ENCODE peak calls at places on chromosome 20, in nine cellular contexts. O is EL; M is iris pigment epithelial cell; H is stimulated activated CD4-positive, alpha-beta T cell treated with anti-CD3 and anti-CD28 coated beads, Interleukin-4, amount 100 ng/mL, for 4 hours; Z is CD4-positive, CD25-positive, alpha-beta regulatory T cell; W is HEK293T; V is CD4-positive, alpha-beta memory T cell; A is neural progenitor cell; Y is NCI-H748 treated with DMSO at 0.1 percent for 48 hours. C is an unnamed sample.

GRCh38 chr20:2631228-2631627 is 21.2 kb upstream of the NOP56 start:
- DNase-seq in Z (no peak), A (no peak), M (peak), Y (no peak), O (no peak), V (no peak), W (no peak), H (no peak), C (no peak)

GRCh38 chr20:63009044-63009961 is 2.5 kb upstream of the BHLHE23 start:
- DNase-seq in Y (peak), O (peak), H (peak), V (peak), M (peak), A (peak), Z (peak), W (peak), C (peak)

GRCh38 chr20:47057661-47058060 is 163.0 kb downstream of the EYA2 start:
- DNase-seq in Z (no peak), H (no peak), W (no peak), V (no peak), M (no peak), A (no peak), O (no peak), Y (no peak), C (no peak)

GRCh38 chr20:1527923-1528322 is 29.6 kb downstream of the SIRPD start:
- DNase-seq in V (no peak), A (no peak), W (no peak), Z (no peak), Y (no peak), H (no peak), O (no peak), M (no peak), C (no peak)

GRCh38 chr20:38109657-38110524 is 55.2 kb downstream of the TGM2 start:
- DNase-seq in Z (no peak), M (peak), V (no peak), Y (no peak), O (peak), W (peak), H (no peak), A (no peak), C (no peak)

GRCh38 chr20:1906361-1907051 is 11.3 kb downstream of the SIRPA start:
- DNase-seq in A (no peak), Y (no peak), W (no peak), Z (no peak), H (no peak), M (peak), O (no peak), V (no peak), C (no peak)

GRCh38 chr20:21303872-21304586 is 898 bp downstream of the XRN2 start:
- DNase-seq in O (no peak), V (no peak), Z (no peak), M (no peak), W (no peak), A (no peak), Y (peak), H (no peak), C (no peak)

GRCh38 chr20:4026093-4026601 is 10.8 kb upstream of the RNF24 start:
- DNase-seq in W (no peak), H (no peak), Z (no peak), A (peak), V (no peak), M (peak), Y (no peak), O (peak), C (no peak)

GRCh38 chr20:4490595-4491280 is 231.0 kb upstream of the PRND start:
- DNase-seq in M (no peak), V (no peak), Y (no peak), O (peak), Z (no peak), W (no peak), H (no peak), A (no peak), C (no peak)

GRCh38 chr20:62776692-62777527 is 19.4 kb upstream of the MRGBP start:
- DNase-seq in Y (no peak), M (no peak), H (peak), Z (peak), W (peak), O (peak), V (peak), A (no peak), C (peak)

GRCh38 chr20:17771206-17772004 is 71.6 kb downstream of the BANF2 start:
- DNase-seq in V (no peak), H (no peak), A (no peak), M (no peak), O (no peak), Y (no peak), W (no peak), Z (no peak), C (no peak)

GRCh38 chr20:39967806-39968205 is 721.2 kb downstream of the MAFB start:
- DNase-seq in M (no peak), Z (no peak), Y (no peak), W (no peak), O (no peak), V (no peak), A (no peak), H (no peak), C (no peak)

GRCh38 chr20:62485062-62485700 is 9.4 kb upstream of the GATA5 start:
- DNase-seq in V (no peak), Y (no peak), H (no peak), Z (no peak), W (no peak), A (peak), O (peak), M (peak), C (no peak)

GRCh38 chr20:32761417-32761830 is 761 bp upstream of the DNMT3B start:
- DNase-seq in A (no peak), M (no peak), W (no peak), Z (no peak), O (no peak), H (no peak), V (no peak), Y (no peak), C (no peak)

GRCh38 chr20:19497064-19497463 is 261.0 kb upstream of the RIN2 start:
- DNase-seq in O (peak), A (no peak), H (no peak), M (no peak), Z (no peak), Y (no peak), W (no peak), V (no peak), C (no peak)

GRCh38 chr20:34989670-34990069 is 34.0 kb downstream of the MYH7B start:
- DNase-seq in Y (no peak), W (no peak), V (no peak), O (no peak), Z (no peak), A (no peak), M (no peak), H (no peak), C (no peak)

GRCh38 chr20:45373353-45374100 is 4.6 kb downstream of the TP53TG5 start:
- DNase-seq in Y (peak), O (peak), W (peak), Z (peak), A (peak), V (peak), M (peak), H (peak), C (peak)

GRCh38 chr20:22490287-22491187 is 93.8 kb downstream of the FOXA2 start:
- DNase-seq in A (peak), Y (peak), O (no peak), M (no peak), Z (no peak), W (no peak), V (no peak), H (no peak), C (no peak)

GRCh38 chr20:36988494-36988966 is 37.0 kb upstream of the SAMHD1 start:
- DNase-seq in Y (no peak), M (peak), H (no peak), O (peak), A (no peak), V (peak), Z (peak), W (no peak), C (peak)

GRCh38 chr20:49832632-49833327 is 20.2 kb downstream of the SLC9A8 start:
- DNase-seq in O (no peak), W (no peak), A (no peak), H (no peak), Y (no peak), M (peak), Z (no peak), V (no peak), C (no peak)

GRCh38 chr20:32595143-32595542 is 10.0 kb upstream of the NOL4L start:
- DNase-seq in Z (no peak), A (no peak), O (no peak), W (no peak), H (no peak), V (no peak), M (no peak), Y (no peak), C (no peak)

GRCh38 chr20:49983848-49984408 is 1.1 kb downstream of the SNAI1 start:
- DNase-seq in Y (no peak), Z (no peak), V (no peak), H (no peak), W (no peak), A (no peak), O (no peak), M (no peak), C (no peak)

GRCh38 chr20:38842017-38842416 is 36.5 kb downstream of the PPP1R16B start:
- DNase-seq in M (no peak), Z (peak), V (no peak), H (no peak), W (no peak), Y (no peak), O (no peak), A (no peak), C (no peak)

GRCh38 chr20:31523361-31524283 is 9.4 kb downstream of the HM13 start:
- DNase-seq in M (no peak), Z (no peak), A (no peak), H (no peak), W (no peak), V (no peak), O (no peak), Y (no peak), C (no peak)

C was measured in naive thymus-derived CD4-positive, alpha-beta T cell.